ENCODE peak calls at places on chromosome 13, in five cellular contexts. Z is cardiac fibroblast; B is gastrocnemius medialis; I is AG04450; W is CD4-positive, alpha-beta T cell. P is an unnamed sample.

GRCh38 chr13:20360835-20361412 is 128.8 kb upstream of the GJB6 start:
- DNase-seq in Z (no peak), B (no peak), I (no peak), W (no peak), P (no peak)

GRCh38 chr13:113963376-113963775 is 10.5 kb downstream of the C13orf46 start:
- DNase-seq in Z (no peak), B (no peak), I (no peak), W (no peak), P (no peak)

GRCh38 chr13:19960673-19961015 is 2.1 kb downstream of the ZMYM2 start:
- DNase-seq in Z (peak; percentile 18), B (no peak), I (no peak), W (no peak), P (no peak)

GRCh38 chr13:112812306-112813034 is 122.6 kb downstream of the ATP11A start:
- DNase-seq in Z (no peak), B (no peak), I (no peak), W (no peak), P (no peak)

GRCh38 chr13:50616101-50616500 is 227.4 kb downstream of the DLEU7 start:
- DNase-seq in Z (peak; percentile 85), B (no peak), I (peak; percentile 26), W (no peak), P (no peak)

GRCh38 chr13:96934889-96935490 is 59.3 kb downstream of the OXGR1 start:
- DNase-seq in Z (no peak), B (no peak), I (no peak), W (no peak), P (no peak)

GRCh38 chr13:26681036-26681435 is 79.5 kb downstream of the GPR12 start:
- DNase-seq in Z (no peak), B (no peak), I (no peak), W (no peak), P (no peak)

GRCh38 chr13:113920606-113921306 is 53.1 kb downstream of the C13orf46 start:
- DNase-seq in Z (no peak), B (peak; percentile 5), I (no peak), W (no peak), P (no peak)

GRCh38 chr13:113860579-113861432 is 3.1 kb downstream of the GAS6 start:
- DNase-seq in Z (no peak), B (no peak), I (no peak), W (no peak), P (peak; percentile 46)

GRCh38 chr13:110129076-110129475 is 177.9 kb downstream of the COL4A1 start:
- DNase-seq in Z (no peak), B (peak; percentile 46), I (no peak), W (no peak), P (no peak)

GRCh38 chr13:49020328-49020727 is 44.6 kb downstream of the FNDC3A start:
- DNase-seq in Z (no peak), B (no peak), I (no peak), W (no peak), P (no peak)

GRCh38 chr13:52868190-52868589 is 19.8 kb upstream of the PCDH8 start:
- DNase-seq in Z (no peak), B (no peak), I (no peak), W (no peak), P (no peak)

GRCh38 chr13:34752561-34752960 is 189.5 kb upstream of the NBEA start:
- DNase-seq in Z (no peak), B (no peak), I (no peak), W (no peak), P (no peak)

GRCh38 chr13:72562686-72563085 is 164.7 kb downstream of the MZT1 start:
- DNase-seq in Z (no peak), B (no peak), I (no peak), W (no peak), P (no peak)

GRCh38 chr13:79075703-79076102 is 330.4 kb downstream of the RBM26 start:
- DNase-seq in Z (no peak), B (no peak), I (no peak), W (no peak), P (no peak)

GRCh38 chr13:77028202-77028601 is 1.2 kb upstream of the FBXL3 start:
- DNase-seq in Z (peak; percentile 60), B (peak; percentile 59), I (no peak), W (no peak), P (no peak)

GRCh38 chr13:42745655-42746054 is 35.7 kb upstream of the FAM216B start:
- DNase-seq in Z (peak; percentile 27), B (no peak), I (no peak), W (no peak), P (no peak)

GRCh38 chr13:49292742-49293498 is 45.2 kb downstream of the CDADC1 start:
- DNase-seq in Z (peak; percentile 89), B (no peak), I (peak; percentile 77), W (no peak), P (no peak)

GRCh38 chr13:94886191-94886590 is 173.8 kb upstream of the SOX21 start:
- DNase-seq in Z (no peak), B (no peak), I (no peak), W (no peak), P (no peak)

GRCh38 chr13:111335263-111335662 is 14.8 kb downstream of the TEX29 start:
- DNase-seq in Z (no peak), B (no peak), I (no peak), W (no peak), P (no peak)

DNA sequence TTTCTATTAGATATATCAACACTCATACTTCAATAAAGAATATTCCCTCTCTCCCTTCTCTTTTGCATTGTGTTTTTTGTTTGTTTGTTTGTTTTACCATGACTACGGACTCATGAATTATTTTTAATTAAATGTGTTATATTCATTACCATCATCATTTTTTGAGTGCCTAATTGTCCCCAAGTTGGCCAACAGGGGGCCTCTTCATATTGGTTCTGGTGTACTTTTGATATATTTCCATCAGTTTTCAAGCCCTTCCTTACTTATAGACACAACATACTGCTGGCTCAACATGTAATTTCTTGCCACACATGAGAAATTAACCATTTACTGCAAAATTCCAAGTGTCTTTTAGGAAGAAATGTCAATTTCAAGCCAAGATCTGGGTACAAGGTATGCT is 54.5 kb upstream of the GPC6 start:
- DNase-seq in Z (no peak), B (no peak), I (no peak), W (no peak), P (no peak)
- TF ChIP-seq CTCF in Z (no peak), B (no peak), I (peak; percentile 14), W (no peak), P (peak; percentile 47)

GRCh38 chr13:38530492-38530891 is 156.4 kb upstream of the FREM2 start:
- DNase-seq in Z (peak; percentile 43), B (no peak), I (no peak), W (no peak), P (no peak)
- TF ChIP-seq CTCF in Z (peak; percentile 22), B (no peak), I (no peak), W (no peak), P (peak; percentile 49)

DNA sequence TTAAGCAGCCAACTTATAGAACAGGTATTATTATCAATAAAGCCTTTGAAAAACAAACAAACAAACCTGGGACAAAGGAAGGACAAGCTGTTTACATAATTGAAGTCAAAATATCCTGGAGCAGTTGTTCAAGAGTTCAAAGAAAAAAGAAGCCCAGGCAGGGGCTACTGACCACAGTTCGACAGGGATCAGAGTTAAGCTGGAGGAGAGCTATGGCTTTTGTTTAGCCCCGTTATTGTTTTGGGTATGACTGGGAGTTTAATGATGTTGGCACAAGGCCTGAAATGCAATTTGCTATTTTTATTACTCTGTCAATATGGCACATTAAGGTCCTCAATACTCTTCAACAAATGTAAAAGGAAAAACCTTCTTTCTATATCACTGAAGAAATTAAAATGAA is 624.4 kb upstream of the KLHL1 start:
- DNase-seq in Z (no peak), B (no peak), I (no peak), W (no peak), P (no peak)
- TF ChIP-seq CTCF in Z (no peak), B (no peak), I (no peak), W (no peak), P (no peak)

GRCh38 chr13:74771964-74772363 is 637.8 kb upstream of the KLF12 start:
- DNase-seq in Z (peak; percentile 93), B (no peak), I (no peak), W (no peak), P (no peak)
- TF ChIP-seq CTCF in Z (no peak), B (no peak), I (no peak), W (no peak), P (no peak)

GRCh38 chr13:45403081-45403480 is 15.1 kb downstream of the SLC25A30 start:
- DNase-seq in Z (no peak), B (no peak), I (no peak), W (no peak), P (no peak)

GRCh38 chr13:45401306-45401705 is 16.9 kb downstream of the SLC25A30 start:
- DNase-seq in Z (no peak), B (no peak), I (no peak), W (no peak), P (no peak)

GRCh38 chr13:45406421-45406820 is 11.8 kb downstream of the SLC25A30 start:
- DNase-seq in Z (no peak), B (no peak), I (no peak), W (no peak), P (no peak)

GRCh38 chr13:45398862-45399261 is 19.3 kb downstream of the SLC25A30 start:
- DNase-seq in Z (no peak), B (peak; percentile 4), I (no peak), W (peak; percentile 34), P (no peak)

DNA sequence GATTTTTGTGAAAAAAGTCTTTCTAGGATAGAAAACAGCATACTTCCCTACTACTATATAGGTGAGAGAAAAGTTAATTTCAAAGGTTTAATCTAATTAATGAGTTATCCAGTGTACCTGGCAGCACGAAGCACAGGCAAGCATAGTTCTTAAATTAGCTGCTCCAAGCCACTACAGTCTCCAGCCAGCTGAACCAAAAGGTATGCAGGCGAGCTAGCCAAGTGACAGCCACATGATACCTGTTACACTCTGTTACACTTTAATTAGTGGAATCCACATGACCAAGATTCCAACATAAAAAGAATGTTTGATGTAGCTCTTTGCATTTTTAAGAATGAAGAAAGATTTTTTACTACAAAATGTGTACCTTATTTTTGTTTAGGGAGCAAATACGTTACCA is 15.5 kb downstream of the SLC25A30 start:
- DNase-seq in Z (no peak), B (peak; percentile 58), I (no peak), W (no peak), P (no peak)
- TF ChIP-seq CTCF in Z (no peak), B (no peak), I (no peak), W (no peak), P (no peak)